ENCODE peak calls at places on chromosome 1, in four cellular contexts. T is A549, R is HepG2, K is SK-N-SH. P is an unnamed sample.
A peak's percentile ranks its signal among the peaks of the same experiment; 100 is the strongest.

GRCh38 chr1:12204140-12204539 is 25.7 kb upstream of the VPS13D start:
- DNase-seq in R (no peak), T (no peak), K (no peak), P (no peak)

GRCh38 chr1:226814751-226815496 is 55.5 kb upstream of the PSEN2 start:
- DNase-seq in K (no peak), R (no peak), T (peak; percentile 56), P (no peak)

GRCh38 chr1:50700226-50701020 is 259.6 kb downstream of the FAF1 start:
- DNase-seq in R (no peak), T (no peak), K (no peak), P (no peak)

GRCh38 chr1:94863919-94864318 is 43.8 kb downstream of the SLC44A3 start:
- DNase-seq in K (no peak), T (peak; percentile 62), R (peak; percentile 56), P (no peak)

GRCh38 chr1:192700834-192701271 is 64.9 kb downstream of the RGS13 start:
- DNase-seq in K (no peak), R (peak; percentile 85), T (peak; percentile 35), P (no peak)

GRCh38 chr1:202189012-202189790 is 4.4 kb upstream of the LGR6 start:
- DNase-seq in T (peak; percentile 63), R (peak; percentile 83), K (peak; percentile 84), P (no peak)

GRCh38 chr1:114607223-114607622 is 25.8 kb upstream of the BCAS2 start:
- DNase-seq in K (no peak), R (no peak), T (no peak), P (no peak)

GRCh38 chr1:7232936-7233540 is 447.8 kb downstream of the CAMTA1 start:
- DNase-seq in K (no peak), R (no peak), T (no peak), P (no peak)

GRCh38 chr1:11790880-11791715 is 14.7 kb downstream of the MTHFR start:
- DNase-seq in K (no peak), R (no peak), T (peak; percentile 33), P (no peak)

GRCh38 chr1:61980561-61980960 is 214.1 kb upstream of the L1TD1 start:
- DNase-seq in K (peak; percentile 11), R (no peak), T (no peak), P (no peak)

GRCh38 chr1:53218201-53218600 is 2.2 kb downstream of the CZIB start:
- DNase-seq in R (no peak), T (no peak), K (no peak), P (no peak)

GRCh38 chr1:50975436-50975835 is 5.4 kb downstream of the CDKN2C start:
- DNase-seq in T (no peak), K (no peak), R (no peak), P (no peak)

GRCh38 chr1:105137543-105138444 is 1388.1 kb downstream of the AMY1C start:
- DNase-seq in T (no peak), K (peak; percentile 51), R (peak; percentile 57), P (no peak)

GRCh38 chr1:64881281-64881680 is 85.1 kb downstream of the JAK1 start:
- DNase-seq in R (no peak), K (no peak), T (no peak), P (no peak)

GRCh38 chr1:167881069-167881468 is 32.9 kb downstream of the ADCY10 start:
- DNase-seq in R (no peak), K (no peak), T (no peak), P (no peak)

GRCh38 chr1:10772711-10773110 is 23.7 kb downstream of the CASZ1 start:
- DNase-seq in T (no peak), R (no peak), K (no peak), P (no peak)

GRCh38 chr1:172360511-172360910 is 60.0 kb upstream of the C1orf105 start:
- DNase-seq in T (no peak), R (peak; percentile 93), K (no peak), P (no peak)

GRCh38 chr1:6971699-6972098 is 186.4 kb downstream of the CAMTA1 start:
- DNase-seq in T (no peak), R (no peak), K (no peak), P (no peak)

GRCh38 chr1:183278736-183279591 is 92.9 kb downstream of the LAMC2 start:
- DNase-seq in R (no peak), T (no peak), K (no peak), P (no peak)

GRCh38 chr1:62144238-62144831 is 50.3 kb upstream of the L1TD1 start:
- DNase-seq in R (peak; percentile 39), K (peak; percentile 41), T (peak; percentile 40), P (no peak)

GRCh38 chr1:21763694-21764419 is 19.1 kb downstream of the USP48 start:
- DNase-seq in R (no peak), T (no peak), K (no peak), P (no peak)

GRCh38 chr1:62131093-62131725 is 63.4 kb upstream of the L1TD1 start:
- DNase-seq in K (peak; percentile 66), T (peak; percentile 72), R (peak; percentile 50), P (no peak)

GRCh38 chr1:26112407-26112775 is 767 bp downstream of the PDIK1L start:
- DNase-seq in K (no peak), T (no peak), R (no peak), P (no peak)

GRCh38 chr1:147757015-147757990 is 3.1 kb downstream of the GJA5 start:
- DNase-seq in R (no peak), K (no peak), T (no peak), P (no peak)

GRCh38 chr1:179079113-179079761 is 2.6 kb upstream of the TOR3A start:
- DNase-seq in R (peak; percentile 64), K (peak; percentile 69), T (peak; percentile 66), P (no peak)

GRCh38 chr1:30798954-30799491 is 41.4 kb upstream of the LAPTM5 start:
- DNase-seq in K (no peak), R (no peak), T (no peak), P (no peak)

GRCh38 chr1:30801826-30802198 is 44.2 kb upstream of the LAPTM5 start:
- DNase-seq in R (peak; percentile 37), T (peak; percentile 45), K (peak; percentile 86), P (no peak)

GRCh38 chr1:30795026-30795425 is 37.5 kb upstream of the LAPTM5 start:
- DNase-seq in K (no peak), T (no peak), R (no peak), P (no peak)

GRCh38 chr1:30794260-30794659 is 36.7 kb upstream of the LAPTM5 start:
- DNase-seq in T (no peak), K (no peak), R (no peak), P (no peak)

GRCh38 chr1:30798389-30798951 is 40.9 kb upstream of the LAPTM5 start:
- DNase-seq in T (no peak), R (no peak), K (peak; percentile 55), P (no peak)
- TF ChIP-seq PBX3 in T (no peak), R (no peak), K (no peak), P (no peak)

GRCh38 chr1:23529146-23530088 is 1.6 kb downstream of the E2F2 start:
- DNase-seq in K (peak; percentile 51), T (no peak), R (no peak), P (no peak)
- TF ChIP-seq PBX3 in K (no peak), T (no peak), R (no peak), P (no peak)

GRCh38 chr1:67429528-67430357 is 459 bp downstream of the SERBP1 start:
- DNase-seq in R (no peak), T (no peak), K (peak; percentile 38), P (no peak)
- TF ChIP-seq PBX3 in R (no peak), T (no peak), K (no peak), P (no peak)

GRCh38 chr1:117544509-117545109 is 61.2 kb upstream of the TENT5C start:
- DNase-seq in K (no peak), R (peak; percentile 68), T (no peak), P (no peak)

GRCh38 chr1:117541585-117541984 is 64.3 kb upstream of the TENT5C start:
- DNase-seq in R (no peak), K (no peak), T (no peak), P (no peak)

GRCh38 chr1:117537291-117537920 is 68.4 kb upstream of the TENT5C start:
- DNase-seq in K (no peak), R (peak; percentile 36), T (no peak), P (no peak)

GRCh38 chr1:117540532-117540931 is 65.3 kb upstream of the TENT5C start:
- DNase-seq in K (no peak), R (no peak), T (no peak), P (no peak)

DNA sequence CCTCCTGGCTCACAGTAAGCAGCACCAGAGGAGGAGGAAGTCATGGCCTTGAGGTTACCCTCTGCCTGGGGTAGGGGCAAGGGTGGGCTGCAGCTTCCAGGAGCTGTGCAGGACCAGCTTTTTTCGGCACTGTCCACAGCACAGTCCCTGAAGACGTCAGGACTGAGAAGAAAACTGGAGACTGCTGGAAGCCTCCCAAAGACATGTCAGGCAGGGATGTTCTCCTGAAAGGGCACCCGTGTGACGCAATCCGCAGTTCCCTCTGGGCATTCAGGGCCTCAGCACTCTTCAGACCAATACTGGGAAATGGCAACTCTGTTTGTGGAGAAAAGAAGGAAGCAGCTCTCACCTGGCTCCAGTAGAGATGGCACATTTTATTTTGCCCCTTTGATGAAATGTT is 64.8 kb upstream of the TENT5C start:
- DNase-seq in K (no peak), T (no peak), R (no peak), P (no peak)
- TF ChIP-seq PBX3 in K (no peak), T (no peak), R (no peak), P (no peak)